ENCODE peak calls at places on chromosomes 13 and 19, in seven cellular contexts. One of them, this sample, is unnamed.

GRCh38 chr19:4977299-4978174 is 8.6 kb downstream of the KDM4B start:
- DNase-seq in NCI-H774: no peak
- DNase-seq in Peyer's patch: no peak
- DNase-seq in NCI-H446 treated with DMSO at 0.1 percent for 48 hours: peak
- DNase-seq in activated naive CD4-positive, alpha-beta T cell treated with anti-CD3 and anti-CD28 coated beads, Interleukin-2, amount 50 U/mL, for 72 hours: no peak
- DNase-seq in nucleus accumbens: no peak
- DNase-seq in NCI-H1105 treated with DMSO at 0.1 percent for 48 hours: peak
- DNase-seq in this sample: peak

GRCh38 chr19:39498262-39499081 is at the start of gene DLL3:
- DNase-seq in NCI-H774: peak
- DNase-seq in Peyer's patch: no peak
- DNase-seq in NCI-H446 treated with DMSO at 0.1 percent for 48 hours: no peak
- DNase-seq in activated naive CD4-positive, alpha-beta T cell treated with anti-CD3 and anti-CD28 coated beads, Interleukin-2, amount 50 U/mL, for 72 hours: no peak
- DNase-seq in nucleus accumbens: no peak
- DNase-seq in NCI-H1105 treated with DMSO at 0.1 percent for 48 hours: peak
- DNase-seq in this sample: peak

GRCh38 chr19:22620912-22621311 is 13.2 kb upstream of the ZNF492 start:
- DNase-seq in NCI-H774: no peak
- DNase-seq in Peyer's patch: no peak
- DNase-seq in NCI-H446 treated with DMSO at 0.1 percent for 48 hours: no peak
- DNase-seq in activated naive CD4-positive, alpha-beta T cell treated with anti-CD3 and anti-CD28 coated beads, Interleukin-2, amount 50 U/mL, for 72 hours: no peak
- DNase-seq in nucleus accumbens: no peak
- DNase-seq in NCI-H1105 treated with DMSO at 0.1 percent for 48 hours: no peak
- DNase-seq in this sample: no peak

GRCh38 chr19:8567522-8568172 is 9.6 kb downstream of the MYO1F start:
- DNase-seq in NCI-H774: no peak
- DNase-seq in Peyer's patch: no peak
- DNase-seq in NCI-H446 treated with DMSO at 0.1 percent for 48 hours: no peak
- DNase-seq in activated naive CD4-positive, alpha-beta T cell treated with anti-CD3 and anti-CD28 coated beads, Interleukin-2, amount 50 U/mL, for 72 hours: no peak
- DNase-seq in nucleus accumbens: no peak
- DNase-seq in NCI-H1105 treated with DMSO at 0.1 percent for 48 hours: no peak
- DNase-seq in this sample: no peak

GRCh38 chr13:79003989-79004550 is 345.1 kb upstream of the OBI1 start:
- DNase-seq in NCI-H774: no peak
- DNase-seq in Peyer's patch: no peak
- DNase-seq in NCI-H446 treated with DMSO at 0.1 percent for 48 hours: no peak
- DNase-seq in activated naive CD4-positive, alpha-beta T cell treated with anti-CD3 and anti-CD28 coated beads, Interleukin-2, amount 50 U/mL, for 72 hours: no peak
- DNase-seq in nucleus accumbens: no peak
- DNase-seq in NCI-H1105 treated with DMSO at 0.1 percent for 48 hours: no peak
- DNase-seq in this sample: no peak

GRCh38 chr19:28492616-28493015 is 720.3 kb downstream of the UQCRFS1 start:
- DNase-seq in NCI-H774: no peak
- DNase-seq in Peyer's patch: no peak
- DNase-seq in NCI-H446 treated with DMSO at 0.1 percent for 48 hours: no peak
- DNase-seq in activated naive CD4-positive, alpha-beta T cell treated with anti-CD3 and anti-CD28 coated beads, Interleukin-2, amount 50 U/mL, for 72 hours: no peak
- DNase-seq in nucleus accumbens: no peak
- DNase-seq in NCI-H1105 treated with DMSO at 0.1 percent for 48 hours: no peak
- DNase-seq in this sample: no peak

GRCh38 chr19:17779281-17779930 is 15.5 kb upstream of the B3GNT3 start:
- DNase-seq in NCI-H774: no peak
- DNase-seq in Peyer's patch: no peak
- DNase-seq in NCI-H446 treated with DMSO at 0.1 percent for 48 hours: no peak
- DNase-seq in activated naive CD4-positive, alpha-beta T cell treated with anti-CD3 and anti-CD28 coated beads, Interleukin-2, amount 50 U/mL, for 72 hours: no peak
- DNase-seq in nucleus accumbens: no peak
- DNase-seq in NCI-H1105 treated with DMSO at 0.1 percent for 48 hours: no peak
- DNase-seq in this sample: peak

GRCh38 chr19:40543029-40543597 is 33.6 kb upstream of the SHKBP1 start:
- DNase-seq in NCI-H774: no peak
- DNase-seq in Peyer's patch: no peak
- DNase-seq in NCI-H446 treated with DMSO at 0.1 percent for 48 hours: no peak
- DNase-seq in activated naive CD4-positive, alpha-beta T cell treated with anti-CD3 and anti-CD28 coated beads, Interleukin-2, amount 50 U/mL, for 72 hours: no peak
- DNase-seq in nucleus accumbens: no peak
- DNase-seq in NCI-H1105 treated with DMSO at 0.1 percent for 48 hours: no peak
- DNase-seq in this sample: no peak

GRCh38 chr19:48798937-48799336 is 11.9 kb downstream of the BCAT2 start:
- DNase-seq in NCI-H774: no peak
- DNase-seq in Peyer's patch: no peak
- DNase-seq in NCI-H446 treated with DMSO at 0.1 percent for 48 hours: no peak
- DNase-seq in activated naive CD4-positive, alpha-beta T cell treated with anti-CD3 and anti-CD28 coated beads, Interleukin-2, amount 50 U/mL, for 72 hours: no peak
- DNase-seq in nucleus accumbens: no peak
- DNase-seq in NCI-H1105 treated with DMSO at 0.1 percent for 48 hours: no peak
- DNase-seq in this sample: no peak

This sample was measured in cardiac muscle cell.